ENCODE peak calls at places on chromosomes 12 and 14, in four cellular contexts. One of them, this sample, is unnamed.
A peak's percentile ranks its signal among the peaks of the same experiment; 100 is the strongest.

GRCh38 chr14:103496776-103497175 is 25.9 kb downstream of the CKB start:
- DNase-seq in HFFc6: no peak
- DNase-seq in fibroblast of lung: peak; percentile 55
- DNase-seq in dorsolateral prefrontal cortex: no peak
- DNase-seq in this sample: no peak

GRCh38 chr12:58502236-58502635 is 418.1 kb downstream of the LRIG3 start:
- DNase-seq in HFFc6: no peak
- DNase-seq in dorsolateral prefrontal cortex: no peak
- DNase-seq in fibroblast of lung: peak; percentile 27
- DNase-seq in this sample: no peak

GRCh38 chr14:54420478-54421116 is 20.6 kb downstream of the CNIH1 start:
- DNase-seq in dorsolateral prefrontal cortex: peak; percentile 40
- DNase-seq in HFFc6: peak; percentile 54
- DNase-seq in fibroblast of lung: peak; percentile 63
- DNase-seq in this sample: peak; percentile 21

GRCh38 chr12:46214668-46215429 is 54.0 kb downstream of the SLC38A1 start:
- DNase-seq in dorsolateral prefrontal cortex: no peak
- DNase-seq in HFFc6: no peak
- DNase-seq in fibroblast of lung: no peak
- DNase-seq in this sample: no peak

GRCh38 chr14:58078068-58078467 is 73.9 kb downstream of the ARMH4 start:
- DNase-seq in dorsolateral prefrontal cortex: no peak
- DNase-seq in HFFc6: peak; percentile 85
- DNase-seq in fibroblast of lung: peak; percentile 58
- DNase-seq in this sample: no peak

GRCh38 chr12:42119085-42119633 is 25.5 kb downstream of the GXYLT1 start:
- DNase-seq in fibroblast of lung: peak; percentile 90
- DNase-seq in dorsolateral prefrontal cortex: no peak
- DNase-seq in HFFc6: peak; percentile 74
- DNase-seq in this sample: no peak

GRCh38 chr14:76918751-76919421 is 92.7 kb downstream of the LRRC74A start:
- DNase-seq in HFFc6: peak; percentile 99
- DNase-seq in dorsolateral prefrontal cortex: peak; percentile 87
- DNase-seq in fibroblast of lung: peak; percentile 99
- DNase-seq in this sample: peak; percentile 88

GRCh38 chr12:98698603-98699463 is 53.7 kb downstream of the APAF1 start:
- DNase-seq in fibroblast of lung: peak; percentile 71
- DNase-seq in dorsolateral prefrontal cortex: peak; percentile 72
- DNase-seq in HFFc6: peak; percentile 48
- DNase-seq in this sample: peak; percentile 74

GRCh38 chr12:131753757-131754156 is 42.9 kb downstream of the SFSWAP start:
- DNase-seq in dorsolateral prefrontal cortex: no peak
- DNase-seq in HFFc6: no peak
- DNase-seq in fibroblast of lung: no peak
- DNase-seq in this sample: peak; percentile 34

GRCh38 chr14:23361320-23361719 is 3.7 kb downstream of the EFS start:
- DNase-seq in HFFc6: peak; percentile 73
- DNase-seq in fibroblast of lung: peak; percentile 33
- DNase-seq in dorsolateral prefrontal cortex: peak; percentile 69
- DNase-seq in this sample: no peak

GRCh38 chr12:126480396-126480795 is 1415.2 kb downstream of the AACS start:
- DNase-seq in HFFc6: no peak
- DNase-seq in fibroblast of lung: no peak
- DNase-seq in dorsolateral prefrontal cortex: no peak
- DNase-seq in this sample: no peak

GRCh38 chr12:50390284-50390683 is 6.1 kb downstream of the FAM186A start:
- DNase-seq in fibroblast of lung: peak; percentile 73
- DNase-seq in dorsolateral prefrontal cortex: no peak
- DNase-seq in HFFc6: peak; percentile 84
- DNase-seq in this sample: no peak

GRCh38 chr12:74983917-74984316 is 225.7 kb downstream of the KCNC2 start:
- DNase-seq in dorsolateral prefrontal cortex: no peak
- DNase-seq in fibroblast of lung: no peak
- DNase-seq in HFFc6: no peak
- DNase-seq in this sample: no peak

GRCh38 chr12:18696971-18697602 is 40.7 kb downstream of the PLCZ1 start:
- DNase-seq in dorsolateral prefrontal cortex: no peak
- DNase-seq in fibroblast of lung: peak; percentile 59
- DNase-seq in HFFc6: peak; percentile 55
- DNase-seq in this sample: no peak

GRCh38 chr14:32980178-32980886 is 41.7 kb downstream of the NPAS3 start:
- DNase-seq in HFFc6: no peak
- DNase-seq in fibroblast of lung: no peak
- DNase-seq in dorsolateral prefrontal cortex: no peak
- DNase-seq in this sample: no peak

GRCh38 chr14:86779416-86779815 is 1213.6 kb downstream of the GALC start:
- DNase-seq in HFFc6: no peak
- DNase-seq in dorsolateral prefrontal cortex: no peak
- DNase-seq in fibroblast of lung: peak; percentile 35
- DNase-seq in this sample: no peak

GRCh38 chr14:67188326-67188725 is 914 bp upstream of the GARIN2 start:
- DNase-seq in HFFc6: no peak
- DNase-seq in fibroblast of lung: no peak
- DNase-seq in dorsolateral prefrontal cortex: no peak
- DNase-seq in this sample: no peak

GRCh38 chr12:4272014-4272975 is 1.3 kb upstream of the CCND2 start:
- DNase-seq in HFFc6: no peak
- DNase-seq in dorsolateral prefrontal cortex: peak; percentile 66
- DNase-seq in fibroblast of lung: peak; percentile 86
- DNase-seq in this sample: peak; percentile 56

GRCh38 chr12:86264451-86265328 is 8.5 kb upstream of the MGAT4C start:
- DNase-seq in dorsolateral prefrontal cortex: no peak
- DNase-seq in HFFc6: no peak
- DNase-seq in fibroblast of lung: peak; percentile 4
- DNase-seq in this sample: no peak

GRCh38 chr12:45674583-45674982 is 54.9 kb upstream of the ARID2 start:
- DNase-seq in HFFc6: peak; percentile 82
- DNase-seq in dorsolateral prefrontal cortex: no peak
- DNase-seq in fibroblast of lung: peak; percentile 96
- DNase-seq in this sample: no peak

GRCh38 chr12:122166422-122167327 is 7.3 kb downstream of the IL31 start:
- DNase-seq in dorsolateral prefrontal cortex: no peak
- DNase-seq in fibroblast of lung: no peak
- DNase-seq in HFFc6: no peak
- DNase-seq in this sample: no peak

GRCh38 chr14:44589180-44589579 is 82.1 kb upstream of the FSCB start:
- DNase-seq in HFFc6: no peak
- DNase-seq in dorsolateral prefrontal cortex: no peak
- DNase-seq in fibroblast of lung: no peak
- DNase-seq in this sample: no peak

GRCh38 chr14:73460691-73461127 is 2.4 kb upstream of the NUMB start:
- DNase-seq in fibroblast of lung: peak; percentile 56
- DNase-seq in dorsolateral prefrontal cortex: no peak
- DNase-seq in HFFc6: peak; percentile 44
- DNase-seq in this sample: no peak

GRCh38 chr12:118404876-118405521 is 28.6 kb downstream of the SUDS3 start:
- DNase-seq in dorsolateral prefrontal cortex: peak; percentile 85
- DNase-seq in fibroblast of lung: peak; percentile 71
- DNase-seq in HFFc6: peak; percentile 68
- DNase-seq in this sample: peak; percentile 19

GRCh38 chr14:65304239-65304638 is 108.3 kb upstream of the FUT8 start:
- DNase-seq in dorsolateral prefrontal cortex: no peak
- DNase-seq in fibroblast of lung: no peak
- DNase-seq in HFFc6: no peak
- DNase-seq in this sample: no peak

GRCh38 chr12:90099288-90099687 is 390.6 kb upstream of the ATP2B1 start:
- DNase-seq in fibroblast of lung: peak; percentile 42
- DNase-seq in HFFc6: peak; percentile 24
- DNase-seq in dorsolateral prefrontal cortex: no peak
- DNase-seq in this sample: no peak

GRCh38 chr14:60184597-60185555 is 19.7 kb upstream of the DHRS7 start:
- DNase-seq in HFFc6: no peak
- DNase-seq in dorsolateral prefrontal cortex: no peak
- DNase-seq in fibroblast of lung: peak; percentile 9
- DNase-seq in this sample: no peak

GRCh38 chr12:14993537-14994266 is 20.9 kb downstream of the PDE6H start:
- DNase-seq in fibroblast of lung: peak; percentile 19
- DNase-seq in HFFc6: peak; percentile 58
- DNase-seq in dorsolateral prefrontal cortex: no peak
- DNase-seq in this sample: no peak

This sample was measured in posterior cingulate gyrus.